ENCODE peak calls at places on chromosomes 4 and X, in four cellular contexts. I is astrocyte of the cerebellum, J is GM13977, F is AG04450. V is an unnamed sample.

GRCh38 chrX:45774961-45775360 is 574.3 kb upstream of the DIPK2B start:
- DNase-seq in J (no peak), F (no peak), I (no peak), V (no peak)

GRCh38 chrX:53714580-53715335 is 28.2 kb upstream of the HUWE1 start:
- DNase-seq in I (peak), J (peak), F (no peak), V (peak)

GRCh38 chr4:89196056-89196674 is 84.8 kb downstream of the TIGD2 start:
- DNase-seq in F (no peak), I (no peak), J (no peak), V (no peak)

GRCh38 chrX:1390621-1391369 is 1.1 kb downstream of the SLC25A6 start:
- DNase-seq in J (no peak), F (no peak), I (no peak), V (no peak)

GRCh38 chr4:142817442-142817841 is 28.7 kb downstream of the INPP4B start:
- DNase-seq in J (no peak), F (peak), I (peak), V (peak)

GRCh38 chr4:141713185-141713584 is 76.8 kb downstream of the IL15 start:
- DNase-seq in I (no peak), F (no peak), J (no peak), V (no peak)

GRCh38 chrX:35826503-35826902 is 28.4 kb downstream of the MAGEB16 start:
- DNase-seq in J (no peak), I (no peak), F (no peak), V (no peak)

GRCh38 chrX:48468247-48468671 is 1.8 kb downstream of the SLC38A5 start:
- DNase-seq in J (no peak), I (no peak), F (no peak), V (peak)

GRCh38 chr4:143407475-143407874 is 70.8 kb downstream of the GAB1 start:
- DNase-seq in I (no peak), J (no peak), F (no peak), V (no peak)

GRCh38 chrX:48890934-48891401 is 6.6 kb downstream of the TIMM17B start:
- DNase-seq in F (no peak), I (no peak), J (no peak), V (peak)

GRCh38 chr4:94419956-94420355 is 31.8 kb upstream of the PDLIM5 start:
- DNase-seq in J (no peak), I (no peak), F (no peak), V (no peak)

GRCh38 chrX:49838374-49838773 is 9.3 kb downstream of the PAGE4 start:
- DNase-seq in J (peak), I (no peak), F (no peak), V (peak)

GRCh38 chr4:123378794-123379193 is 17.8 kb upstream of the SPRY1 start:
- DNase-seq in I (no peak), J (no peak), F (no peak), V (no peak)

GRCh38 chr4:181757921-181758320 is 485.3 kb upstream of the TENM3 start:
- DNase-seq in J (no peak), I (no peak), F (no peak), V (no peak)

GRCh38 chrX:71997320-71997719 is 86.7 kb downstream of the NHSL2 start:
- DNase-seq in F (no peak), J (no peak), I (no peak), V (no peak)

GRCh38 chr4:169033660-169034059 is 23.6 kb upstream of the CBR4 start:
- DNase-seq in F (no peak), I (no peak), J (no peak), V (no peak)

GRCh38 chrX:64894454-64895038 is 81.7 kb downstream of the ZC4H2 start:
- DNase-seq in I (no peak), F (no peak), J (peak), V (peak)

GRCh38 chr4:19927381-19927780 is 324.3 kb upstream of the SLIT2 start:
- DNase-seq in J (no peak), F (no peak), I (no peak), V (no peak)

GRCh38 chrX:33086886-33087285 is 124.5 kb downstream of the DMD start:
- DNase-seq in F (no peak), J (no peak), I (no peak), V (no peak)

GRCh38 chrX:106220177-106220576 is 52.1 kb downstream of the PWWP3B start:
- DNase-seq in F (no peak), J (no peak), I (no peak), V (no peak)

GRCh38 chr4:129239088-129239487 is 143.1 kb downstream of the C4orf33 start:
- DNase-seq in J (no peak), F (no peak), I (no peak), V (no peak)

GRCh38 chr4:90476586-90476985 is 349.4 kb downstream of the CCSER1 start:
- DNase-seq in I (no peak), J (no peak), F (no peak), V (no peak)

GRCh38 chr4:48683784-48684666 is 96.1 kb downstream of the FRYL start:
- DNase-seq in I (no peak), F (no peak), J (no peak), V (no peak)

GRCh38 chr4:137533855-137534254 is 1.6 kb upstream of the PCDH18 start:
- DNase-seq in F (no peak), J (no peak), I (no peak), V (no peak)

GRCh38 chr4:171962110-171962509 is 148.9 kb downstream of the GALNTL6 start:
- DNase-seq in I (no peak), F (no peak), J (no peak), V (no peak)

GRCh38 chr4:52751349-52751911 is at the start of gene ERVMER34-1:
- DNase-seq in F (no peak), J (peak), I (no peak), V (peak)

GRCh38 chrX:17374619-17375360 is at the start of gene NHS:
- DNase-seq in I (peak), J (peak), F (peak), V (peak)

GRCh38 chr4:147591048-147591577 is 26.1 kb upstream of the TMEM184C start:
- DNase-seq in J (no peak), F (no peak), I (no peak), V (no peak)

GRCh38 chrX:56943264-56943663 is 52.1 kb downstream of the SPIN3 start:
- DNase-seq in J (no peak), F (no peak), I (no peak), V (no peak)

GRCh38 chr4:108834787-108835384 is 72.0 kb upstream of the ETNPPL start:
- DNase-seq in J (peak), F (peak), I (peak), V (no peak)

GRCh38 chr4:163878336-163879121 is 384.0 kb downstream of the TMA16 start:
- DNase-seq in I (no peak), J (peak), F (no peak), V (no peak)

GRCh38 chr4:38820329-38821061 is 15.9 kb upstream of the TLR1 start:
- DNase-seq in F (no peak), J (peak), I (no peak), V (no peak)

GRCh38 chr4:170423137-170423536 is 333.4 kb upstream of the AADAT start:
- DNase-seq in J (no peak), F (no peak), I (peak), V (no peak)

GRCh38 chr4:94641702-94642560 is 115.8 kb upstream of the BMPR1B start:
- DNase-seq in F (no peak), I (peak), J (no peak), V (no peak)

GRCh38 chr4:41132055-41132683 is 82.2 kb downstream of the APBB2 start:
- DNase-seq in I (no peak), F (no peak), J (no peak), V (no peak)

GRCh38 chrX:132855760-132856341 is 102.6 kb downstream of the HS6ST2 start:
- DNase-seq in F (no peak), J (no peak), I (no peak), V (no peak)

GRCh38 chrX:134868766-134869495 is 121.9 kb upstream of the SMIM10 start:
- DNase-seq in J (no peak), F (peak), I (peak), V (no peak)

GRCh38 chrX:102712216-102712966 is at the start of gene GPRASP2:
- DNase-seq in F (no peak), I (no peak), J (no peak), V (peak)

GRCh38 chr4:40223343-40223742 is 26.5 kb downstream of the RHOH start:
- DNase-seq in I (no peak), F (no peak), J (no peak), V (peak)

GRCh38 chrX:29237972-29238371 is 650.7 kb downstream of the IL1RAPL1 start:
- DNase-seq in I (no peak), F (no peak), J (no peak), V (no peak)

GRCh38 chrX:70422886-70423336 is at the start of gene GDPD2:
- DNase-seq in F (no peak), J (no peak), I (no peak), V (peak)
- TF ChIP-seq CTCF in F (peak), J (no peak), I (peak), V (no peak)

GRCh38 chr4:76987153-76987562 is 37.6 kb downstream of the SEPTIN11 start:
- DNase-seq in F (peak), I (peak), J (no peak), V (no peak)
- TF ChIP-seq CTCF in F (peak), I (peak), J (no peak), V (no peak)

GRCh38 chrX:51641421-51642021 is 22.8 kb upstream of the CENPVL3 start:
- DNase-seq in J (peak), F (peak), I (peak), V (peak)
- TF ChIP-seq CTCF in J (peak), F (peak), I (peak), V (peak)

GRCh38 chr4:99945718-99946345 is 586 bp downstream of the DNAJB14 start:
- DNase-seq in J (peak), F (no peak), I (no peak), V (no peak)

GRCh38 chr4:99946346-99947189 is at the start of gene DNAJB14:
- DNase-seq in I (no peak), J (peak), F (no peak), V (peak)

GRCh38 chr4:99947190-99947578 is 766 bp upstream of the DNAJB14 start:
- DNase-seq in I (no peak), J (no peak), F (no peak), V (peak)

GRCh38 chr4:99949034-99949998 is 759 bp downstream of the H2AZ1 start:
- DNase-seq in F (peak), I (peak), J (peak), V (peak)

DNA sequence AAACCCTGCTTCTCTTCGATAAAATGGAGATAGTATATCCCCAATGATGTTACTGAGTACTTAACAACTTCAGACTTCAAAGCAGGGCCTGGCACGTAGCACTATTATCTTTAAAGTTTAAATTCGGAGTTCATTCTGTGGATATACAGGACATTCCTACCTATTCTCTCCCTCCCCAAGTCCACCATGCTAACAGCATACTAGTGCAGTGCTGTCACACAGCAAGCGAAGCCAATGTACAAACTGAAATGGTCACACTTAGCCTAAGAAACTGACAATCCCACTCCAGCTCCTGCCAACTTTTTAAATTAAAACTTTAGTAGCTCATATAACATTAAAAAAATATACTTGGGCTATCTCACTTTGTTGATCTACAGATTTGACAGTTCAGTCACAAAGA is 1.2 kb upstream of the DNAJB14 start:
- DNase-seq in I (no peak), F (no peak), J (no peak), V (no peak)
- TF ChIP-seq CTCF in I (no peak), F (no peak), J (no peak), V (no peak)

V was measured in activated CD8-positive, alpha-beta T cell treated with anti-CD3 and anti-CD28 coated beads for 36 hours.